ENCODE peak calls at places on chromosomes 16 and 17, in six cellular contexts. A is adrenal gland; O is sigmoid colon; V is BJ; Q is CD8-positive, alpha-beta T cell; X is tibial nerve. W is an unnamed sample.

GRCh38 chr16:72427001-72427785 is 255.2 kb upstream of the PMFBP1 start:
- DNase-seq in X (no peak), A (no peak), Q (no peak), O (no peak), V (no peak), W (no peak)

GRCh38 chr16:86874141-86874540 is 295.8 kb downstream of the FOXL1 start:
- DNase-seq in Q (no peak), X (no peak), O (no peak), A (peak; percentile 27), V (no peak), W (peak; percentile 87)

GRCh38 chr17:80297996-80298560 is 37.4 kb downstream of the RNF213 start:
- DNase-seq in O (no peak), X (no peak), V (no peak), Q (no peak), A (no peak), W (no peak)

GRCh38 chr16:85228463-85228862 is 116.2 kb upstream of the CIBAR2 start:
- DNase-seq in V (no peak), O (peak; percentile 64), A (no peak), X (no peak), Q (no peak), W (no peak)

GRCh38 chr16:8683640-8684039 is 9.2 kb downstream of the ABAT start:
- DNase-seq in O (no peak), V (no peak), A (no peak), X (no peak), Q (no peak), W (no peak)

GRCh38 chr16:55868137-55868536 is 7.0 kb downstream of the CES5A start:
- DNase-seq in O (no peak), Q (no peak), X (no peak), A (no peak), V (no peak), W (no peak)

GRCh38 chr17:1022278-1023024 is 25.5 kb downstream of the TIMM22 start:
- DNase-seq in Q (no peak), V (no peak), A (no peak), O (no peak), X (no peak), W (peak; percentile 69)

GRCh38 chr16:68246671-68247070 is 1.5 kb downstream of the PLA2G15 start:
- DNase-seq in O (no peak), A (no peak), V (no peak), X (no peak), Q (no peak), W (no peak)

GRCh38 chr17:67157732-67158639 is 87.0 kb downstream of the HELZ start:
- DNase-seq in A (no peak), V (no peak), X (no peak), O (no peak), Q (no peak), W (peak; percentile 35)

GRCh38 chr17:73396429-73397277 is 84.9 kb upstream of the CDC42EP4 start:
- DNase-seq in V (no peak), A (no peak), Q (no peak), O (no peak), X (no peak), W (peak; percentile 18)

GRCh38 chr16:1300664-1301476 is 8.6 kb upstream of the UBE2I start:
- DNase-seq in O (no peak), X (no peak), Q (peak; percentile 86), A (peak; percentile 85), V (no peak), W (peak; percentile 96)

GRCh38 chr16:78995441-78995840 is 605.1 kb downstream of the MAF start:
- DNase-seq in X (no peak), O (no peak), A (no peak), Q (no peak), V (no peak), W (no peak)

GRCh38 chr16:78992001-78992400 is 608.5 kb downstream of the MAF start:
- DNase-seq in Q (no peak), X (no peak), V (no peak), A (no peak), O (no peak), W (no peak)

GRCh38 chr16:78996806-78997205 is 603.7 kb downstream of the MAF start:
- DNase-seq in O (no peak), Q (no peak), X (no peak), V (no peak), A (no peak), W (no peak)

GRCh38 chr16:78993342-78993741 is 607.2 kb downstream of the MAF start:
- DNase-seq in O (no peak), Q (no peak), A (no peak), X (no peak), V (no peak), W (no peak)

GRCh38 chr16:78994135-78994534 is 606.4 kb downstream of the MAF start:
- DNase-seq in O (no peak), V (no peak), Q (no peak), X (no peak), A (no peak), W (no peak)
- H3K36me3 ChIP-seq in O (no peaks in the 10 kb centered on the region), V (no peaks in the 10 kb centered on the region), Q (no peaks in the 10 kb centered on the region), X (no peaks in the 10 kb centered on the region), A (no peaks in the 10 kb centered on the region), W (no peaks in the 10 kb centered on the region)

DNA sequence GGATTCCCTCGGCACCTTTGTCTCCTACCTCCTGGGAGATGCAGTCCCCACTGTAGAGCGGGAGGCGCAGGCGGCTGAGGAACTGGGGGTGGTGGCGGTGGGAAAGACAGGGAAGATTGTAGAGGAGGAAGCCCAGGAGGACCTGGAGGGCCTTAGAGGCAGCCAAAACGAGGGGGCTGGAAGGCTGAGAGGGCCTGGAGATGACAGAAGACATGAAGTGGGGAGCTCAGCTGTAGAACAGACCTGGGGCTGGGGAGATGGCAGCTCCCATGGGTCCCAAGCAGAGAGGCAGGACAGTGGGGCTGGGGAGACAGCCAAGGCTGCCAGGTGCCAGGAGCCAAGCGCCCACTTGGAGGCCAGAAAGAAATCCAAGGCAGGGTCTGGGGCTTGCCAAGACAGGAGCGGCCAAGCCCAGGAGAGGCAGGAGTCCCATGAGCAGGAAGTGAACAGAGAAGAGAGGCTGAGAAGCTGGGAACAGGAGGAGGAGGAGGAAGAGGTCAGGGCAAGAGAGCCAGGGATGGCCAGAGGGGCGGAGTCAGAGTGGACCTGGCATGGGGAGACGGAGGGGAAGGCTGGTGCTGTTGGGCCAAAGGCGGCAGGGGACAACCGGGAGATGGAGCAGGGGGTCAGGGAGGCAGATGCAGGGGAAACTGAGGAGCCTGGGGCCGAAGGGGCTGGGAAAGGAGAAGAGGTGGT is 803 bp downstream of the APOBR start:
- DNase-seq in X (no peak), V (no peak), O (no peak), Q (no peak), A (no peak), W (no peak)
- H3K4me3 ChIP-seq in X (peak overlapping the region; percentile 22), V (no peak overlapping the region), O (peak overlapping the region; percentile 11), Q (peak overlapping the region; percentile 82), A (no peak overlapping the region), W (no peak overlapping the region)

GRCh38 chr16:4336701-4337539 is 14.2 kb downstream of the PAM16 start:
- DNase-seq in A (no peak), O (peak; percentile 66), Q (no peak), V (no peak), X (no peak), W (no peak)

GRCh38 chr16:4339455-4339854 is 11.7 kb downstream of the PAM16 start:
- DNase-seq in A (no peak), X (no peak), Q (no peak), V (no peak), O (no peak), W (no peak)

GRCh38 chr16:4337540-4338088 is 13.5 kb downstream of the PAM16 start:
- DNase-seq in Q (no peak), A (no peak), X (no peak), O (no peak), V (no peak), W (peak; percentile 70)

GRCh38 chr16:4338712-4339299 is 12.3 kb downstream of the PAM16 start:
- DNase-seq in V (no peak), O (peak; percentile 67), Q (no peak), X (no peak), A (no peak), W (no peak)

DNA sequence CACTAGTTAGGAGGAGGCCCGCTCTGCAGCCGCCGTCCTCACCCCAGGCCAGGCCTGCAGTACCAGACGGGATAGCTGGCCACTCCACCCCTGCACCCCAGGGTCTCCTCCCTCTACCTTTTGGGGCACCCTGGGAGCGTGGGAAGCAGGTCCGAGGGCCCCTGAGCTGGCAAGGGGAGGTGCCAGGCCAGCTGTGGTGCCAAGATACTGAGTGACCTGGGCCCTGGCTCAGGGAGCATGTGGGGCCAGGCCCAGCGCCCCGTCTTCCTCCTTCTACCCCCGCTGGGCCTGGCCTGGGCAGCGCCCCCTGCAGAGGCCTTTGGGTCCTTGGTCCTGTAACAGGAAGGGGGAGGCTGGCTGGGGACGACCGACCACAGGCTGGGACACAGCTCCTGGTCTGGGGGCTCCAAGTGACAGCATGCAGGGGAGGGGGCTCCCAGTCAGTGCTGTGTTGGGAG is 13.0 kb downstream of the PAM16 start:
- DNase-seq in X (no peak), Q (no peak), O (no peak), A (no peak), V (no peak), W (peak; percentile 71)
- H3K36me3 ChIP-seq in X (peaks cover 76% of the 10 kb centered on the region), Q (peaks cover 22% of the 10 kb centered on the region), O (peaks cover 67% of the 10 kb centered on the region), A (no peaks in the 10 kb centered on the region), V (peaks cover 41% of the 10 kb centered on the region), W (peaks cover 9% of the 10 kb centered on the region)

GRCh38 chr17:72219136-72219823 is 98.5 kb downstream of the SOX9 start:
- DNase-seq in X (no peak), A (no peak), Q (no peak), O (no peak), V (no peak), W (peak; percentile 54)
- H3K4me3 ChIP-seq in X (no peak overlapping the region), A (no peak overlapping the region), Q (no peak overlapping the region), O (no peak overlapping the region), V (no peak overlapping the region), W (peak overlapping the region; percentile 34)

GRCh38 chr16:70553175-70553574 is 29.6 kb downstream of the SF3B3 start:
- DNase-seq in X (no peak), Q (no peak), O (no peak), V (no peak), A (no peak), W (no peak)

GRCh38 chr16:70550082-70550481 is 26.5 kb downstream of the SF3B3 start:
- DNase-seq in V (no peak), O (no peak), X (no peak), Q (no peak), A (no peak), W (no peak)

GRCh38 chr16:70552675-70553074 is 29.1 kb downstream of the SF3B3 start:
- DNase-seq in Q (no peak), V (no peak), X (no peak), O (no peak), A (no peak), W (no peak)

GRCh38 chr16:70551788-70552187 is 28.2 kb downstream of the SF3B3 start:
- DNase-seq in Q (no peak), O (no peak), A (no peak), X (no peak), V (no peak), W (no peak)

DNA sequence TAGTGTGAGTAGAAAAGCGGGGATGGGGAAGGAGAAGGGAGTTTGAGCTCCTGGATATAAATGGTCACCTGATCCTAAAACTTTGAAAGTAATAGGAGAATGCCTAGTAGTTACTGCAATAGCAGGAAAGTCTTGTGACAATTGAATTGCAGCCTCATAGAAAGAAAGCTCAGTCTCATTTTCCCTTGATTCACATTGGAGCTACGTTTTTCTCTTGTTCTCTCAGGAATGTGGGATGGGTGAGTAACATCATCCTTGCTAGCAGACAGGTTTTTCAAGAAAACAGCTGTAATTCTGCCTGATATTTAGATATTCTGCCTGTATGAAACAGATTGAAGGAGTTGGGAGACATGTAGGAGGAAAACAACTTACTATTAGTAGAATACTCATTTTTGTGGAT is 25.3 kb downstream of the SF3B3 start:
- DNase-seq in A (no peak), O (no peak), Q (no peak), V (no peak), X (no peak), W (no peak)
- H3K36me3 ChIP-seq in A (no peaks in the 10 kb centered on the region), O (peaks cover 100% of the 10 kb centered on the region), Q (peaks cover 80% of the 10 kb centered on the region), V (peaks cover 22% of the 10 kb centered on the region), X (peaks cover 100% of the 10 kb centered on the region), W (peaks cover 57% of the 10 kb centered on the region)